ENCODE peak calls at places on chromosomes 4 and X, in six cellular contexts. Q is GM12878, M is H1, I is GM12891, Z is HepG2, T is vagina. P is an unnamed sample.

GRCh38 chr4:102223461-102223860 is 121.8 kb downstream of the SLC39A8 start:
- DNase-seq in Q (no peak), M (no peak), I (no peak), Z (no peak), T (no peak), P (no peak)

GRCh38 chr4:53558061-53558801 is 33.1 kb downstream of the LNX1 start:
- DNase-seq in Q (no peak), M (no peak), I (no peak), Z (no peak), T (no peak), P (no peak)

GRCh38 chrX:127037179-127037578 is 217.7 kb downstream of the PRR32 start:
- DNase-seq in Q (no peak), M (no peak), I (no peak), Z (no peak), T (no peak), P (no peak)

GRCh38 chr4:41358626-41359025 is 101.9 kb downstream of the UCHL1 start:
- DNase-seq in Q (no peak), M (no peak), I (no peak), Z (no peak), T (no peak), P (peak; percentile 36)

GRCh38 chrX:96729868-96730643 is 45.4 kb downstream of the DIAPH2 start:
- DNase-seq in Q (no peak), M (no peak), I (no peak), Z (no peak), T (no peak), P (no peak)

GRCh38 chr4:175790067-175790466 is 22.0 kb downstream of the GPM6A start:
- DNase-seq in Q (no peak), M (no peak), I (no peak), Z (no peak), T (no peak), P (no peak)

GRCh38 chr4:109979932-109980717 is 67.4 kb downstream of the EGF start:
- DNase-seq in Q (no peak), M (no peak), I (no peak), Z (no peak), T (no peak), P (no peak)

GRCh38 chr4:73917081-73917501 is 47.9 kb downstream of the CXCL1 start:
- DNase-seq in Q (no peak), M (no peak), I (no peak), Z (no peak), T (no peak), P (no peak)

GRCh38 chr4:26576171-26576829 is 7.6 kb upstream of the TBC1D19 start:
- DNase-seq in Q (no peak), M (no peak), I (no peak), Z (peak; percentile 34), T (no peak), P (no peak)

GRCh38 chrX:43973249-43973672 is at the start of gene NDP:
- DNase-seq in Q (no peak), M (no peak), I (no peak), Z (no peak), T (no peak), P (no peak)

GRCh38 chrX:9662148-9662547 is 103.5 kb downstream of the GPR143 start:
- DNase-seq in Q (no peak), M (no peak), I (no peak), Z (no peak), T (no peak), P (no peak)

GRCh38 chrX:50198348-50198747 is 2.5 kb downstream of the AKAP4 start:
- DNase-seq in Q (no peak), M (no peak), I (no peak), Z (no peak), T (no peak), P (no peak)

GRCh38 chrX:65635824-65636223 is 31.6 kb upstream of the MSN start:
- DNase-seq in Q (no peak), M (no peak), I (no peak), Z (no peak), T (no peak), P (no peak)

GRCh38 chrX:132751043-132751690 is 207.3 kb downstream of the HS6ST2 start:
- DNase-seq in Q (no peak), M (no peak), I (no peak), Z (no peak), T (no peak), P (no peak)

GRCh38 chr4:53943345-53944085 is 120.9 kb downstream of the CHIC2 start:
- DNase-seq in Q (no peak), M (no peak), I (no peak), Z (no peak), T (no peak), P (no peak)

GRCh38 chrX:22165732-22166457 is 106.8 kb upstream of the CBLL2 start:
- DNase-seq in Q (no peak), M (no peak), I (no peak), Z (no peak), T (no peak), P (no peak)

GRCh38 chrX:2967998-2968909 is 38.1 kb upstream of the ARSH start:
- DNase-seq in Q (no peak), M (no peak), I (no peak), Z (no peak), T (no peak), P (no peak)

DNA sequence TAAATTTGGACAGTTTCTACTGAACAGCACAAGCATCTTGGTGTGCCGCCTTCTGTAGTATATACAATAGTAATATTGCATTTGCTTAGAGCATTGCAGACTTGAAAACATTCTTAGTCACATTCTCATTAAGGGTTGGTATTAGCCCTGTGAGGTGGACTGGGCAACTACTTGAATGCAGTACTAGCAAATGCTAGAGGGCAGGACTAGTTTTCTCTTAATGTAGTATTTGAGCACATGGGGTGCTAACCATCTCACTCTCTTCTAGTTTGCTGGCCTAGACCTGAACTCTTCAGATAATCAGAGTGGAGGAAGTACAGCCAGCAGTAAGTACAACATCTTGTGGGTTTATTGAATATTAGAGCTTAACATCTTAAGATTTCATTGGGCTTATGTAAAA is 3.2 kb downstream of the DDX3X start:
- DNase-seq in Q (no peak), M (no peak), I (no peak), Z (no peak), T (no peak), P (no peak)
- TF ChIP-seq POLR2A in Q (no peak), M (no peak), I (no peak), Z (no peak), T (no peak), P (no peak)

DNA sequence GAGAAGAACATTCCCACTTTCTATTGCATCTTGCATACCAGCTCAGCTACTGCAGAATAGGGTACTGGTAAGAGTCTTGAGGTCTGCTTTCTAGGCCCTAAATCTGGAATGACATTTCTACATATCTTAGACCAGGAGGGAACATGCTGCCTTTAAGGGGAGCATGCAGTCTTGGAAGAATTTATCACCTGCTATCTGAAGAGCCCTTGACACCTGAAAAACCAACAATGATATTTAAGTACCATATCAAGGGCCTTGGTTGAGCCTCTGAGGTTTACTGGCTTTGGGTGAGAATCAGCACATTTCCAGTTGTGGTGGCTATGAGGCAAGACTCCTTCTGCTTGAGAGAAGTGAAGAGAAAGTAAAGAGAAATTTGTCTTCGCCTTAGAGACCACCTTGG is 436.8 kb upstream of the SPANXN1 start:
- DNase-seq in Q (no peak), M (no peak), I (no peak), Z (no peak), T (no peak), P (no peak)
- TF ChIP-seq POLR2AphosphoS5 in Q (no peak), M (no peak), I (no peak), Z (no peak), T (no peak), P (no peak)

GRCh38 chr4:145179201-145179860 is 1.1 kb downstream of the OTUD4 start:
- DNase-seq in Q (peak; percentile 65), M (no peak), I (no peak), Z (peak; percentile 21), T (no peak), P (peak; percentile 96)
- TF ChIP-seq POLR2A in Q (peak; percentile 62), M (no peak), I (peak; percentile 85), Z (peak; percentile 41), T (no peak), P (peak; percentile 4)

DNA sequence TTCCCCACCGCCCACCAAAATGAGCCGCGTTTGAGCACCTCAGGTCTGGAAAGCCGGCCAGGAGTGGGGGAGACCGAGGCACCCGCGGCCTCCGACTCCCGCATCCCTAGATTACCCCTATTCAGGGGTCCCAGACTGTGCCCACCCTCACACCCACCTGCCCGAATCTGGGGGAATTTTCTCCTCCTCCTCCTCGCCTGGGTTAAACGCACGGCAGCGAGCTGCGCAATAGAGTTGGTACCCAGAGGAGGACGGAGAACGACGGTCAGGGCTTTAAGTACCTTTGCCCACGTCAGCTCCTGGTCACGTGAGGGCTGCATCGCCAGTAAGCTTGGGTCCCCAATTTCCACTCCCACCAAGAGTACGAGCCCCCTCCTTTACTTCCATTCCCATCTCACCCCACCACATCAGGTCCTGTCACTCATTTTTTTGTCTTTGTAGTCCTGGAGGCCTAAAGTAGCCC is at the start of gene ARMCX2:
- DNase-seq in Q (no peak), M (no peak), I (peak; percentile 25), Z (no peak), T (no peak), P (peak; percentile 78)
- TF ChIP-seq POLR2AphosphoS5 in Q (peak; percentile 92), M (peak; percentile 93), I (peak; percentile 93), Z (no peak), T (peak; percentile 85), P (peak; percentile 94)

DNA sequence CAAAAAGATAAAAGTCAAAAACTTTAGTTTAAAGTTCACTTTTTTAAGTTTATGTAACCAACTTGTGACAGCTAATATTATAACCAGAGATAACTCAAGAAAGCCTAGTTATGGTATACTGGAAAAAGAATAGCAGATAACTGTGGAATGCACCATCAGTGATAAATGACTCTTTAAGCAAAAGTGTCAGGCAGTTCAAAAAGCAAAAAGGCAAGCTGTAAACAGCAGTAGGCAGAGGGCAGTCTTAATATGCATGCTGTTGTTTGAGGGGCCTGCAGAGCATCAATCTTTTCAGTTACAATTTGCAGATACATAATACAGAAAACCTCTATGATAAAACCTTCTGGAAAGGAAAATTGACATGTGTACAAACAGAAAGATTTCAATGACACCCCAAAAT is 81.8 kb upstream of the JADE1 start:
- DNase-seq in Q (no peak), M (no peak), I (no peak), Z (no peak), T (no peak), P (no peak)
- TF ChIP-seq POLR2A in Q (no peak), M (no peak), I (no peak), Z (no peak), T (no peak), P (no peak)